ENCODE peak calls at places on chromosomes 11 and 22, in four cellular contexts. S is brain microvascular endothelial cell, F is upper lobe of right lung, E is bronchial epithelial cell. M is an unnamed sample.

GRCh38 chr11:16607675-16608644 is 130.5 kb upstream of the C11orf58 start:
- DNase-seq in F (peak), E (peak), S (peak), M (no peak)

GRCh38 chr11:117626576-117626975 is 170.4 kb downstream of the DSCAML1 start:
- DNase-seq in F (peak), S (no peak), E (no peak), M (no peak)

GRCh38 chr11:94871491-94872185 is 101.7 kb downstream of the CWC15 start:
- DNase-seq in F (no peak), S (no peak), E (no peak), M (no peak)

GRCh38 chr11:116720895-116721294 is 51.9 kb downstream of the BUD13 start:
- DNase-seq in E (no peak), S (no peak), F (no peak), M (no peak)

GRCh38 chr22:36737776-36738175 is 34.2 kb upstream of the CACNG2 start:
- DNase-seq in F (peak), E (peak), S (no peak), M (no peak)

GRCh38 chr11:8277691-8278090 is 14.0 kb upstream of the LMO1 start:
- DNase-seq in S (no peak), F (peak), E (peak), M (peak)

GRCh38 chr11:68090706-68091105 is 30.5 kb downstream of the CHKA start:
- DNase-seq in F (no peak), S (peak), E (no peak), M (no peak)

GRCh38 chr11:77749232-77749631 is 71.3 kb downstream of the RSF1 start:
- DNase-seq in F (no peak), E (no peak), S (no peak), M (no peak)

GRCh38 chr22:22245935-22246525 is 1.4 kb downstream of the VPREB1 start:
- DNase-seq in S (no peak), E (no peak), F (no peak), M (no peak)

GRCh38 chr11:44928807-44929206 is 21.9 kb downstream of the TP53I11 start:
- DNase-seq in E (no peak), F (no peak), S (no peak), M (no peak)

GRCh38 chr22:32422062-32422461 is 10.0 kb upstream of the RTCB start:
- DNase-seq in F (no peak), S (no peak), E (no peak), M (no peak)

GRCh38 chr11:13928566-13929251 is 33.8 kb upstream of the SPON1 start:
- DNase-seq in F (no peak), E (peak), S (peak), M (no peak)

GRCh38 chr22:45777046-45777851 is 105.6 kb downstream of the ATXN10 start:
- DNase-seq in E (peak), F (no peak), S (no peak), M (no peak)

GRCh38 chr11:2740275-2740940 is 40.6 kb upstream of the KCNQ1OT1 start:
- DNase-seq in F (no peak), E (no peak), S (no peak), M (no peak)

GRCh38 chr11:2912498-2912897 is 16.7 kb downstream of the PHLDA2 start:
- DNase-seq in E (peak), F (peak), S (peak), M (no peak)

GRCh38 chr22:26075233-26075632 is 94.0 kb upstream of the SEZ6L start:
- DNase-seq in E (no peak), S (no peak), F (no peak), M (no peak)

GRCh38 chr11:4826425-4826824 is 5.3 kb downstream of the OR51F2 start:
- DNase-seq in S (peak), F (no peak), E (no peak), M (no peak)

GRCh38 chr11:38153985-38154384 is 1555.9 kb upstream of the RAG2 start:
- DNase-seq in E (no peak), F (no peak), S (no peak), M (no peak)

GRCh38 chr11:2447951-2448650 is 3.3 kb downstream of the KCNQ1 start:
- DNase-seq in E (no peak), S (no peak), F (no peak), M (no peak)

GRCh38 chr11:77073328-77074001 is 6.7 kb downstream of the CAPN5 start:
- DNase-seq in F (peak), E (peak), S (peak), M (peak)

M was measured in mesenteric fat pad.